ENCODE peak calls at places on chromosomes 5 and 9, in six cellular contexts. B, V, R, Q, T and O are unnamed samples. For H3K27me3, the result is how much of the 10 kb centered on the place peaks cover.

GRCh38 chr9:38408719-38409118 is 15.5 kb downstream of the IGFBPL1 start:
- DNase-seq in B (no peak), V (no peak), R (no peak), Q (no peak), T (no peak), O (no peak)

GRCh38 chr5:63959177-63959982 is 2.9 kb downstream of the HTR1A start:
- DNase-seq in B (no peak), V (peak), R (no peak), Q (no peak), T (no peak), O (no peak)

GRCh38 chr5:174501461-174502069 is 222.8 kb upstream of the MSX2 start:
- DNase-seq in B (no peak), V (no peak), R (no peak), Q (no peak), T (peak), O (no peak)

GRCh38 chr9:133839822-133840329 is 101.7 kb upstream of the SARDH start:
- DNase-seq in B (no peak), V (no peak), R (no peak), Q (peak), T (peak), O (no peak)

GRCh38 chr9:122463828-122464632 is 13.7 kb downstream of the OR1J1 start:
- DNase-seq in B (no peak), V (no peak), R (no peak), Q (no peak), T (no peak), O (no peak)

GRCh38 chr5:32059779-32060178 is 114.3 kb downstream of the GOLPH3 start:
- DNase-seq in B (no peak), V (no peak), R (no peak), Q (no peak), T (no peak), O (no peak)

GRCh38 chr5:128036961-128037360 is 46.6 kb upstream of the SLC12A2 start:
- DNase-seq in B (no peak), V (no peak), R (no peak), Q (no peak), T (peak), O (no peak)

GRCh38 chr5:9716838-9717281 is 86.7 kb upstream of the TAS2R1 start:
- DNase-seq in B (no peak), V (no peak), R (no peak), Q (no peak), T (peak), O (no peak)

GRCh38 chr5:69364414-69364813 is 4.9 kb downstream of the AK6 start:
- DNase-seq in B (no peak), V (no peak), R (no peak), Q (no peak), T (peak), O (peak)

GRCh38 chr9:106862115-106862945 is 636 bp upstream of the ZNF462 start:
- DNase-seq in B (peak), V (peak), R (peak), Q (peak), T (peak), O (no peak)

GRCh38 chr9:74334308-74334707 is 162.8 kb upstream of the RORB start:
- DNase-seq in B (no peak), V (no peak), R (no peak), Q (no peak), T (no peak), O (no peak)

GRCh38 chr9:96413312-96414221 is 4.6 kb downstream of the ZNF367 start:
- DNase-seq in B (no peak), V (no peak), R (peak), Q (no peak), T (no peak), O (peak)

GRCh38 chr9:69876981-69877380 is 56.4 kb downstream of the CFAP95 start:
- DNase-seq in B (no peak), V (no peak), R (no peak), Q (no peak), T (no peak), O (no peak)

GRCh38 chr5:165559645-165560044 is 2054.2 kb downstream of the MAT2B start:
- DNase-seq in B (no peak), V (no peak), R (no peak), Q (no peak), T (no peak), O (no peak)

GRCh38 chr5:74370168-74370567 is 270.4 kb downstream of the ENC1 start:
- DNase-seq in B (no peak), V (no peak), R (no peak), Q (no peak), T (no peak), O (no peak)

GRCh38 chr9:126233175-126233574 is 93.5 kb upstream of the MVB12B start:
- DNase-seq in B (no peak), V (no peak), R (no peak), Q (no peak), T (no peak), O (no peak)

GRCh38 chr5:112417931-112418358 is 1.1 kb downstream of the EPB41L4A start:
- DNase-seq in B (peak), V (peak), R (peak), Q (peak), T (no peak), O (no peak)
- H3K27me3 ChIP-seq in B (under half), V (under half), R (under half), Q (under half), T (under half), O (under half)

GRCh38 chr9:110328763-110329162 is 8.9 kb downstream of the TXNDC8 start:
- DNase-seq in B (no peak), V (no peak), R (no peak), Q (no peak), T (no peak), O (no peak)
- H3K4me3 ChIP-seq in B (no peak), V (no peak), R (no peak), Q (no peak), T (no peak), O (no peak)

GRCh38 chr5:150661086-150661485 is at the start of gene MYOZ3:
- DNase-seq in B (no peak), V (no peak), R (no peak), Q (no peak), T (no peak), O (no peak)

GRCh38 chr5:150662731-150663516 is 1.9 kb downstream of the MYOZ3 start:
- DNase-seq in B (no peak), V (peak), R (no peak), Q (no peak), T (no peak), O (no peak)

GRCh38 chr5:150661821-150662596 is 958 bp downstream of the MYOZ3 start:
- DNase-seq in B (no peak), V (no peak), R (no peak), Q (no peak), T (no peak), O (no peak)

GRCh38 chr5:150663936-150664335 is 2.9 kb downstream of the MYOZ3 start:
- DNase-seq in B (no peak), V (no peak), R (no peak), Q (no peak), T (no peak), O (no peak)

DNA sequence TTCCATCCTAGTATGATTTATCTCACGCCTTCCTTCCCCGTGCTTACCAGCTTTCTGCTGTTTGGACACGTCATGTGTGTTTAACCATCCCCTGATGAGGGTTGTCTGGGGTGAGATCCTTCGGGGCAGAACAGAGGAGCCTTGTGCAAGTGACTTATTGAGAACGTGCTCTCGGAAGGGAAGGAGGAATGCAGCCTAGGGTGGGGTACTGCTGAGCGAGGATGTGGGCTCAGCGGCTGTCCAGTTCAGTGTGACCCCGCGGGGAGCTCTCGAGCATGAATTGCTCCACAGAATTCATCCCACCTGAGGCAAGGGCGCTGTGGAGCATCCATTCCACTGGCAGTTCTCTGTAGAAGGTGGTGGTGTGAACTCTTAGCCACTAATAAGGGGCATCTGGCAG is 4.0 kb downstream of the MYOZ3 start:
- DNase-seq in B (no peak), V (no peak), R (no peak), Q (no peak), T (peak), O (no peak)
- H3K27me3 ChIP-seq in B (under half), V (under half), R (under half), Q (under half), T (under half), O (under half)

DNA sequence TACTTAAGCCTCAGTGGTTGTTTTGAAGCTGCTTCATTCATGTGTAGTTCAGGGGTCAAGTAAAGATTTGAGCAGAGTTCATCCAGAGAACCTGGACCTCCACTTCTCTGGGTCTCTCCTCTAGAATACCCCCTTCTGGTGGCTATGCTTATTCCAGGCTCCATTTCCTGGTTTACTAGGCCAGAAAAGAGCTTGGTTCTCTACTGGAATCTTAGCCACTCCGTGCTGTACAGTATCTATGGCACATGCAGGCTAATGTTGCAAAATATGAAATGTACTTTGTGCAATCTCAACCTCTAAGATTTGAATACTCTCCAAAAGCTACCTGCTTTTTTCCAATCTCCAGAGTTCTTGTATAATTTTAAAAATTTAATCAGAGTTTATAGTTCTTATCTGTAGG is 17.4 kb upstream of the ZCCHC9 start:
- DNase-seq in B (no peak), V (no peak), R (no peak), Q (no peak), T (no peak), O (no peak)
- H3K4me3 ChIP-seq in B (no peak), V (no peak), R (no peak), Q (no peak), T (no peak), O (no peak)

GRCh38 chr5:171642894-171643293 is 142.7 kb upstream of the SMIM23 start:
- DNase-seq in B (no peak), V (no peak), R (no peak), Q (no peak), T (no peak), O (no peak)
- H3K27me3 ChIP-seq in B (under half), V (under half), R (under half), Q (under half), T (under half), O (under half)

DNA sequence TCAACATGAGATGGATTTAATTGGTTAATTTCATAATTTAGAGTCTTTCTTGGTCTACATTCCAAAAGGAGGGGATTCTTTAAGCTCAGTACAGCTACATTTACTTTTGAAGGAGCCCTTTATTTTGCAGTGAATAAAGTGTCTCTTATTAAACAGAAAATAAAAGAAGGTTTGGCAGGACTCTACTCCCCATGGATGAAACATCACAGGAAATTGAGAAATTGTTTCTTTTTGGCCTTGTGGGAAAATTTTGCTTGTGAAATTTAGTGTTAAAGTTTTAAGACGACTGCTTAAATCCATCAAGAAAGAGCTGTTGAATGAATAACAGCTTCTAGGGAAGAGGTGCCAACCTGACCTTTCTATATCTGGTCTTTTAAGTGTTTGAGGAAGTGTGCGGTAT is 187.7 kb downstream of the NTRK2 start:
- DNase-seq in B (no peak), V (no peak), R (no peak), Q (no peak), T (no peak), O (no peak)
- H3K4me3 ChIP-seq in B (no peak), V (no peak), R (no peak), Q (no peak), T (no peak), O (no peak)

GRCh38 chr9:72149231-72149975 is at the start of gene GDA:
- DNase-seq in B (no peak), V (no peak), R (peak), Q (no peak), T (no peak), O (no peak)

GRCh38 chr9:72151099-72151498 is 1.9 kb downstream of the GDA start:
- DNase-seq in B (no peak), V (no peak), R (no peak), Q (no peak), T (no peak), O (no peak)

GRCh38 chr9:72147676-72148075 is 1.6 kb upstream of the GDA start:
- DNase-seq in B (no peak), V (no peak), R (no peak), Q (no peak), T (no peak), O (no peak)

GRCh38 chr9:72150172-72150571 is 932 bp downstream of the GDA start:
- DNase-seq in B (no peak), V (no peak), R (no peak), Q (no peak), T (no peak), O (no peak)

GRCh38 chr9:72150653-72151052 is 1.4 kb downstream of the GDA start:
- DNase-seq in B (no peak), V (no peak), R (no peak), Q (no peak), T (no peak), O (no peak)
- H3K27me3 ChIP-seq in B (under half), V (under half), R (under half), Q (under half), T (under half), O (under half)

GRCh38 chr5:80541392-80541791 is 28.7 kb downstream of the ANKRD34B start:
- DNase-seq in B (no peak), V (no peak), R (no peak), Q (no peak), T (no peak), O (peak)

DNA sequence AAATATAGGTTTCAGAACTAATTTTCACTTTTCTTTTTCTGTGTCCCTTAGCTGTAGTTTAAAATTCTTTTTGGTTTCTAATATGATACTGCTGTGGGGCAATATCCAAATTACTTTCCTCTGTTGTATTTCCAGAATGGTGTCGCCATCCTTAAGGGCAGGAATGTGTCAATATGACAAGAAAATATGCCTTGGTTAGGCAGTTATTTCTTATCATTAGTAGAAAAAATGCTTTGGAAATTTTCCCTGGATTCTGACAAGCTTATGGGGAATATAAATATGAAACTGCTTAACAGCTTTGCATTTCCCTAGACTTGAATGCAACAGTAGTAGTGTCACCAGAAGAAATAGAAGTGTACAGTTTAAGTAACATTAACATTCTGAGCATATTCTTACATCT is 29.4 kb downstream of the ANKRD34B start:
- DNase-seq in B (no peak), V (no peak), R (no peak), Q (no peak), T (no peak), O (no peak)
- H3K4me3 ChIP-seq in B (no peak), V (no peak), R (no peak), Q (no peak), T (no peak), O (no peak)